ENCODE peak calls at places on chromosomes 2 and 18, in four cellular contexts. One of them, this sample, is unnamed. For H3K36me3, the result is how much of the 10 kb centered on the place peaks cover.

GRCh38 chr2:109032229-109032800 is 43.3 kb upstream of the EDAR start:
- DNase-seq in mammary epithelial cell: no peak
- DNase-seq in lung: no peak
- DNase-seq in BJ: no peak
- DNase-seq in this sample: no peak

GRCh38 chr2:56100791-56101312 is 82.9 kb upstream of the CCDC85A start:
- DNase-seq in mammary epithelial cell: no peak
- DNase-seq in lung: no peak
- DNase-seq in BJ: no peak
- DNase-seq in this sample: no peak

GRCh38 chr18:57859314-57859713 is 56.2 kb upstream of the ATP8B1 start:
- DNase-seq in mammary epithelial cell: peak
- DNase-seq in lung: no peak
- DNase-seq in BJ: no peak
- DNase-seq in this sample: no peak

GRCh38 chr2:28082131-28082530 is 191.6 kb downstream of the BABAM2 start:
- DNase-seq in mammary epithelial cell: no peak
- DNase-seq in lung: no peak
- DNase-seq in BJ: no peak
- DNase-seq in this sample: no peak

GRCh38 chr2:237566401-237567235 is at the start of gene PRLH:
- DNase-seq in mammary epithelial cell: no peak
- DNase-seq in lung: no peak
- DNase-seq in BJ: no peak
- DNase-seq in this sample: no peak

GRCh38 chr2:185108588-185108987 is 510.3 kb downstream of the ZNF804A start:
- DNase-seq in mammary epithelial cell: no peak
- DNase-seq in lung: no peak
- DNase-seq in BJ: no peak
- DNase-seq in this sample: no peak

GRCh38 chr2:58313926-58314325 is 72.8 kb upstream of the FANCL start:
- DNase-seq in mammary epithelial cell: no peak
- DNase-seq in lung: no peak
- DNase-seq in BJ: no peak
- DNase-seq in this sample: no peak

GRCh38 chr18:26083099-26083498 is 7.3 kb downstream of the SS18 start:
- DNase-seq in mammary epithelial cell: no peak
- DNase-seq in lung: no peak
- DNase-seq in BJ: no peak
- DNase-seq in this sample: no peak

GRCh38 chr2:25420820-25421237 is 79.1 kb upstream of the DNMT3A start:
- DNase-seq in mammary epithelial cell: no peak
- DNase-seq in lung: no peak
- DNase-seq in BJ: no peak
- DNase-seq in this sample: no peak

GRCh38 chr2:160388464-160389263 is 104.9 kb downstream of the RBMS1 start:
- DNase-seq in mammary epithelial cell: no peak
- DNase-seq in lung: peak
- DNase-seq in BJ: no peak
- DNase-seq in this sample: no peak

GRCh38 chr2:174333017-174333501 is 1.7 kb upstream of the SP9 start:
- DNase-seq in mammary epithelial cell: no peak
- DNase-seq in lung: no peak
- DNase-seq in BJ: no peak
- DNase-seq in this sample: no peak

GRCh38 chr2:66929632-66930385 is 467.3 kb upstream of the ETAA1 start:
- DNase-seq in mammary epithelial cell: peak
- DNase-seq in lung: peak
- DNase-seq in BJ: peak
- DNase-seq in this sample: no peak

GRCh38 chr2:228767196-228767595 is 503.9 kb downstream of the PID1 start:
- DNase-seq in mammary epithelial cell: no peak
- DNase-seq in lung: no peak
- DNase-seq in BJ: no peak
- DNase-seq in this sample: no peak

GRCh38 chr2:47459021-47459420 is 56.1 kb downstream of the MSH2 start:
- DNase-seq in mammary epithelial cell: no peak
- DNase-seq in lung: no peak
- DNase-seq in BJ: no peak
- DNase-seq in this sample: no peak

GRCh38 chr2:35220471-35220870 is 1135.1 kb upstream of the CRIM1 start:
- DNase-seq in mammary epithelial cell: peak
- DNase-seq in lung: no peak
- DNase-seq in BJ: no peak
- DNase-seq in this sample: peak

DNA sequence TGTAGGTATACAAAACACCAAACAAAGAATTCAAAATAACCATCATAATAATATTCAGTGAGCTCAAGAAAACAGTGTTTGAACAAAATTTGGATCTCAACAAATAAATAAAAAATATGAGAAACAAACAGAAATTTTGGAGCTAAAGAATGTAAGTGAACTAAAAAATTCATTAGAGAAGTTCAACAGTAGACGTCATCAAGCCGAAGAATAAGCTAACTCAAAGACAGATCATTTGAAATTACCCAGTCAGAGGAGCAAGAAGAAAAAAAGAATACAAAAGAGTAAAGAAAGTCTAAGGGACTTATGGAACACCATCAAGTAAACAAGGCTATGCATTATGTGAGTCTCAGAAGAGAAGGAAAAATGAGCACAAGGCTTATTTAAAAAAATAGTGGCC is 16.6 kb upstream of the SPP2 start:
- DNase-seq in mammary epithelial cell: no peak
- DNase-seq in lung: no peak
- DNase-seq in BJ: no peak
- DNase-seq in this sample: no peak
- H3K36me3 ChIP-seq in mammary epithelial cell: under half
- H3K36me3 ChIP-seq in lung: under half
- H3K36me3 ChIP-seq in BJ: under half
- H3K36me3 ChIP-seq in this sample: under half

GRCh38 chr2:232635820-232636219 is 2.4 kb downstream of the EFHD1 start:
- DNase-seq in mammary epithelial cell: no peak
- DNase-seq in lung: no peak
- DNase-seq in BJ: no peak
- DNase-seq in this sample: no peak
- H3K4me3 ChIP-seq in mammary epithelial cell: no peak
- H3K4me3 ChIP-seq in lung: no peak
- H3K4me3 ChIP-seq in BJ: no peak
- H3K4me3 ChIP-seq in this sample: no peak

GRCh38 chr2:904243-905024 is 46.2 kb upstream of the SNTG2 start:
- DNase-seq in mammary epithelial cell: no peak
- DNase-seq in lung: peak
- DNase-seq in BJ: no peak
- DNase-seq in this sample: no peak

GRCh38 chr2:907706-908105 is 42.9 kb upstream of the SNTG2 start:
- DNase-seq in mammary epithelial cell: no peak
- DNase-seq in lung: peak
- DNase-seq in BJ: no peak
- DNase-seq in this sample: no peak

GRCh38 chr2:905091-905832 is 45.4 kb upstream of the SNTG2 start:
- DNase-seq in mammary epithelial cell: no peak
- DNase-seq in lung: peak
- DNase-seq in BJ: no peak
- DNase-seq in this sample: no peak

GRCh38 chr2:903223-903900 is 47.3 kb upstream of the SNTG2 start:
- DNase-seq in mammary epithelial cell: no peak
- DNase-seq in lung: peak
- DNase-seq in BJ: no peak
- DNase-seq in this sample: no peak

GRCh38 chr2:905833-906140 is 44.9 kb upstream of the SNTG2 start:
- DNase-seq in mammary epithelial cell: no peak
- DNase-seq in lung: peak
- DNase-seq in BJ: no peak
- DNase-seq in this sample: no peak
- H3K36me3 ChIP-seq in mammary epithelial cell: under half
- H3K36me3 ChIP-seq in lung: under half
- H3K36me3 ChIP-seq in BJ: under half
- H3K36me3 ChIP-seq in this sample: under half

GRCh38 chr2:213247566-213247965 is 36.7 kb upstream of the SPAG16 start:
- DNase-seq in mammary epithelial cell: no peak
- DNase-seq in lung: no peak
- DNase-seq in BJ: no peak
- DNase-seq in this sample: no peak
- H3K4me3 ChIP-seq in mammary epithelial cell: no peak
- H3K4me3 ChIP-seq in lung: no peak
- H3K4me3 ChIP-seq in BJ: no peak
- H3K4me3 ChIP-seq in this sample: no peak